ENCODE peak calls at places on chromosomes 5 and 9, in four cellular contexts. P is activated T-cell treated with anti-CD3 and anti-CD28 coated beads for 24 hours; B is stimulated activated CD8-positive, alpha-beta memory T cell treated with anti-CD3 and anti-CD28 coated beads, Interleukin-4, amount 100 ng/mL, for 1 hour; N is stimulated activated CD4-positive, alpha-beta T cell treated with anti-CD3 and anti-CD28 coated beads, TNF-alpha, amount 100 ng/mL, for 1 hour. G is an unnamed sample.

GRCh38 chr5:115735108-115735998 is 81.1 kb downstream of the CDO1 start:
- DNase-seq in P (no peak), B (no peak), N (no peak), G (no peak)

GRCh38 chr9:89802809-89803355 is 198.1 kb downstream of the GADD45G start:
- DNase-seq in P (no peak), B (no peak), N (no peak), G (no peak)

GRCh38 chr5:173479711-173480110 is 136.7 kb downstream of the BOD1 start:
- DNase-seq in P (no peak), B (no peak), N (no peak), G (no peak)

GRCh38 chr5:52783226-52783959 is 4.3 kb upstream of the ITGA1 start:
- DNase-seq in P (no peak), B (no peak), N (no peak), G (no peak)

GRCh38 chr5:82512025-82512424 is 233.9 kb upstream of the RPS23 start:
- DNase-seq in P (no peak), B (no peak), N (no peak), G (no peak)

GRCh38 chr9:132547976-132548730 is 34.3 kb upstream of the BARHL1 start:
- DNase-seq in P (no peak), B (no peak), N (no peak), G (no peak)

GRCh38 chr9:33165263-33166151 is 1.6 kb downstream of the B4GALT1 start:
- DNase-seq in P (no peak), B (no peak), N (no peak), G (no peak)

GRCh38 chr9:82031538-82032280 is 43.1 kb downstream of the SPATA31D1 start:
- DNase-seq in P (no peak), B (no peak), N (no peak), G (peak)

GRCh38 chr9:135130266-135130976 is 43.0 kb downstream of the OLFM1 start:
- DNase-seq in P (no peak), B (no peak), N (no peak), G (no peak)

GRCh38 chr9:134360897-134361296 is 34.6 kb downstream of the RXRA start:
- DNase-seq in P (no peak), B (no peak), N (no peak), G (no peak)

GRCh38 chr5:178465228-178465860 is 124.8 kb downstream of the COL23A1 start:
- DNase-seq in P (no peak), B (no peak), N (no peak), G (no peak)

GRCh38 chr5:10577371-10578291 is 13.8 kb downstream of the ANKRD33B start:
- DNase-seq in P (no peak), B (no peak), N (no peak), G (no peak)

GRCh38 chr9:8899541-8899940 is 1100.0 kb upstream of the DMAC1 start:
- DNase-seq in P (no peak), B (no peak), N (no peak), G (no peak)

GRCh38 chr9:126146254-126147145 is 180.1 kb upstream of the MVB12B start:
- DNase-seq in P (peak), B (no peak), N (no peak), G (no peak)

GRCh38 chr9:14027114-14027812 is 286.7 kb downstream of the NFIB start:
- DNase-seq in P (no peak), B (no peak), N (no peak), G (no peak)

GRCh38 chr9:34992376-34992951 is 2.9 kb downstream of the DNAJB5 start:
- DNase-seq in P (peak), B (no peak), N (no peak), G (no peak)

GRCh38 chr5:139178948-139179347 is 19.2 kb downstream of the SIL1 start:
- DNase-seq in P (no peak), B (no peak), N (no peak), G (no peak)

GRCh38 chr5:114924784-114925183 is 244.9 kb downstream of the TRIM36 start:
- DNase-seq in P (no peak), B (no peak), N (no peak), G (no peak)

GRCh38 chr5:169707714-169708113 is 70.6 kb downstream of the DOCK2 start:
- DNase-seq in P (no peak), B (no peak), N (no peak), G (no peak)

GRCh38 chr9:137022620-137023008 is 5.4 kb downstream of the ABCA2 start:
- DNase-seq in P (no peak), B (no peak), N (no peak), G (no peak)

GRCh38 chr5:123007292-123007691 is 29.2 kb downstream of the PPIC start:
- DNase-seq in P (no peak), B (no peak), N (no peak), G (no peak)

GRCh38 chr9:16653491-16654407 is 216.7 kb downstream of the BNC2 start:
- DNase-seq in P (no peak), B (no peak), N (no peak), G (no peak)

G was measured in cerebellar nuclear complex.